ENCODE peak calls at places on chromosomes 7 and 10, in eight cellular contexts. W is fibroblast of lung, Z is upper lobe of right lung, D is cardiac muscle cell, B is endodermal cell, O is astrocyte, V is lung, F is left ventricle myocardium inferior. Y is an unnamed sample.

GRCh38 chr10:29618341-29619171 is 16.2 kb downstream of the SVIL start:
- DNase-seq in B (peak; percentile 70), Z (peak; percentile 91), D (no peak), F (peak; percentile 40), W (peak; percentile 29), V (peak; percentile 74), O (no peak), Y (no peak)

GRCh38 chr7:36659638-36660341 is 64.5 kb downstream of the AOAH start:
- DNase-seq in O (no peak), D (no peak), V (no peak), F (no peak), B (no peak), Z (no peak), W (no peak), Y (no peak)

GRCh38 chr10:94010886-94011285 is 17.2 kb downstream of the PLCE1 start:
- DNase-seq in F (no peak), V (no peak), B (no peak), W (no peak), O (no peak), D (no peak), Z (no peak), Y (no peak)

GRCh38 chr10:5776881-5777197 is 36.4 kb downstream of the GDI2 start:
- DNase-seq in Z (no peak), D (no peak), W (peak; percentile 59), V (no peak), F (no peak), B (no peak), O (peak; percentile 78), Y (no peak)

GRCh38 chr7:96449094-96449493 is 127.2 kb upstream of the SLC25A13 start:
- DNase-seq in D (no peak), V (no peak), F (no peak), O (no peak), B (peak; percentile 59), W (no peak), Z (no peak), Y (no peak)

GRCh38 chr7:95104739-95105138 is 197.3 kb downstream of the PPP1R9A start:
- DNase-seq in B (no peak), W (no peak), V (no peak), F (no peak), Z (no peak), O (peak; percentile 38), D (no peak), Y (no peak)

GRCh38 chr7:132347858-132348257 is 228.4 kb downstream of the PLXNA4 start:
- DNase-seq in B (peak; percentile 51), V (no peak), Z (no peak), O (no peak), W (no peak), D (no peak), F (no peak), Y (no peak)

GRCh38 chr10:116316533-116316932 is 7.7 kb upstream of the CCDC172 start:
- DNase-seq in V (no peak), B (no peak), F (no peak), D (no peak), O (peak; percentile 49), Z (no peak), W (no peak), Y (no peak)

GRCh38 chr10:99370993-99371392 is 41.8 kb downstream of the CNNM1 start:
- DNase-seq in D (peak; percentile 71), W (no peak), V (no peak), O (peak; percentile 7), B (no peak), F (no peak), Z (no peak), Y (peak; percentile 41)

DNA sequence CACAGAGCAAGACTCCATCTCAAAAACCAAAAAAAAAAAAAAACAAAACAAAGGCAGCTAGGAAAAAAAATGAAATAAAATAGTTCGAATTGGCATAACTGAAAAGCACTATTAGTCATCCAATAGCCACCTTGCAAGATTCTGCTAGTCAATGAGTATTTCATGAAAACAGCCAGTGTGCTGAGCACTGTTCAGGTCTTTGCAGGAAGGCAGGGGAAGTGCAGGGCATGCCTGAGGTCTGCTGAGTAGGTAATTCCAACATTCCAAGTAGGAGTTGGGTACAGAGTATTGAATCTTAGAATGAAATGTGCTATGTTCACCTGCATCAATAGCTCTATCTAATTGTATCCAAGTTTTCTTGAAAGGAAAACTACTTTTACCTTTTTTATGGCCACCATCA is 22.9 kb downstream of the ABRAXAS2 start:
- DNase-seq in B (no peak), V (no peak), F (no peak), W (no peak), D (no peak), Z (no peak), O (no peak), Y (no peak)
- H3K36me3 ChIP-seq in B (peaks cover 47% of the 10 kb centered on the region), V (peaks cover 16% of the 10 kb centered on the region), F (peaks cover 51% of the 10 kb centered on the region), W (peaks cover 2% of the 10 kb centered on the region), D (peaks cover 24% of the 10 kb centered on the region), Z (peaks cover 63% of the 10 kb centered on the region), O (peaks cover 25% of the 10 kb centered on the region), Y (no peaks in the 10 kb centered on the region)

GRCh38 chr7:106067678-106068077 is 44.4 kb downstream of the SYPL1 start:
- DNase-seq in O (no peak), V (no peak), F (no peak), Z (no peak), W (no peak), D (no peak), B (no peak), Y (no peak)
- H3K4me1 ChIP-seq in O (peaks cover 26% of the 10 kb centered on the region), V (peaks cover 12% of the 10 kb centered on the region), F (peaks cover 79% of the 10 kb centered on the region), Z (peaks cover 54% of the 10 kb centered on the region), W (peaks cover 8% of the 10 kb centered on the region), D (peaks cover 12% of the 10 kb centered on the region), B (peaks cover 7% of the 10 kb centered on the region), Y (peaks cover 26% of the 10 kb centered on the region)

GRCh38 chr7:44573464-44574285 is at the start of gene DDX56:
- DNase-seq in F (peak; percentile 93), V (peak; percentile 96), W (peak; percentile 94), O (peak; percentile 85), B (peak; percentile 98), Z (peak; percentile 98), D (peak; percentile 98), Y (peak; percentile 97)

GRCh38 chr7:44569958-44570357 is 3.8 kb downstream of the DDX56 start:
- DNase-seq in Z (no peak), O (no peak), B (peak; percentile 20), V (no peak), F (no peak), W (no peak), D (no peak), Y (no peak)

GRCh38 chr7:44574286-44574872 is 671 bp upstream of the DDX56 start:
- DNase-seq in W (no peak), Z (no peak), D (no peak), B (no peak), F (no peak), V (no peak), O (no peak), Y (no peak)

GRCh38 chr7:44575054-44575453 is 1.3 kb upstream of the DDX56 start:
- DNase-seq in F (no peak), B (no peak), W (no peak), O (no peak), D (no peak), V (no peak), Z (no peak), Y (no peak)

DNA sequence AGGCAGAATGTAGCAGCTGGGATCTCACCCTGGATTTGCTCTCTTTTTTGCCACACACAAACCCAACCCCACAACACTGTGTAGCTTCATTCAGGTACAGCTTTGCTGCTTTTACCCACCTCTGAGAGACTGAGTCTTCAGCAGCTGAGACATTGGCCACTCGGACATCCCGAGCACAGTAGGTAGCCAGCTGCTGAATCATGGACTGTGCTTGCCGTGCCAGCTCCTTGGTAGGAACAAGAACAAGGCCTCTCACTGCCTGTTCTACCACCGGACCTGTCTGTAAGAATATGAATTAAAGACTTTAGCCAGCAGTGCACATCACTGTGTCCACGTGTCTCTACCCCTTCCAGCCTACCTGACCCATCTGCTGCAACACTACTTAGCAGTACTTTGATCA is 937 bp downstream of the DDX56 start:
- DNase-seq in B (peak; percentile 32), F (no peak), W (no peak), Z (no peak), V (no peak), D (no peak), O (no peak), Y (no peak)
- H3K36me3 ChIP-seq in B (peaks cover 57% of the 10 kb centered on the region), F (peaks cover 53% of the 10 kb centered on the region), W (peaks cover 40% of the 10 kb centered on the region), Z (peaks cover 64% of the 10 kb centered on the region), V (peaks cover 40% of the 10 kb centered on the region), D (peaks cover 53% of the 10 kb centered on the region), O (peaks cover 55% of the 10 kb centered on the region), Y (no peaks in the 10 kb centered on the region)

GRCh38 chr7:105674200-105675030 is 93.1 kb upstream of the EFCAB10 start:
- DNase-seq in W (no peak), B (peak; percentile 49), F (no peak), O (no peak), Z (no peak), D (no peak), V (no peak), Y (no peak)
- H3K4me1 ChIP-seq in W (peaks cover 6% of the 10 kb centered on the region), B (peaks cover 17% of the 10 kb centered on the region), F (peaks cover 70% of the 10 kb centered on the region), O (no peaks in the 10 kb centered on the region), Z (peaks cover 47% of the 10 kb centered on the region), D (peaks cover 18% of the 10 kb centered on the region), V (no peaks in the 10 kb centered on the region), Y (peaks cover 5% of the 10 kb centered on the region)

GRCh38 chr7:117715784-117716445 is 157.3 kb downstream of the CTTNBP2 start:
- DNase-seq in O (peak; percentile 32), B (peak; percentile 75), V (peak; percentile 41), F (no peak), Z (no peak), D (peak; percentile 68), W (peak; percentile 76), Y (peak; percentile 60)

GRCh38 chr7:117716707-117717294 is 156.4 kb downstream of the CTTNBP2 start:
- DNase-seq in B (no peak), V (no peak), D (no peak), Z (no peak), F (no peak), W (no peak), O (no peak), Y (no peak)

GRCh38 chr7:117719377-117719776 is 153.9 kb downstream of the CTTNBP2 start:
- DNase-seq in V (no peak), D (no peak), F (no peak), W (no peak), O (no peak), Z (no peak), B (no peak), Y (no peak)

GRCh38 chr7:117718116-117718515 is 155.1 kb downstream of the CTTNBP2 start:
- DNase-seq in B (no peak), O (no peak), D (no peak), F (no peak), Z (no peak), W (no peak), V (no peak), Y (no peak)

GRCh38 chr7:117717341-117717740 is 155.9 kb downstream of the CTTNBP2 start:
- DNase-seq in D (no peak), O (no peak), Z (no peak), V (no peak), F (no peak), W (peak; percentile 32), B (no peak), Y (no peak)
- H3K36me3 ChIP-seq in D (peaks cover 30% of the 10 kb centered on the region), O (no peaks in the 10 kb centered on the region), Z (no peaks in the 10 kb centered on the region), V (no peaks in the 10 kb centered on the region), F (no peaks in the 10 kb centered on the region), W (no peaks in the 10 kb centered on the region), B (no peaks in the 10 kb centered on the region), Y (no peaks in the 10 kb centered on the region)

DNA sequence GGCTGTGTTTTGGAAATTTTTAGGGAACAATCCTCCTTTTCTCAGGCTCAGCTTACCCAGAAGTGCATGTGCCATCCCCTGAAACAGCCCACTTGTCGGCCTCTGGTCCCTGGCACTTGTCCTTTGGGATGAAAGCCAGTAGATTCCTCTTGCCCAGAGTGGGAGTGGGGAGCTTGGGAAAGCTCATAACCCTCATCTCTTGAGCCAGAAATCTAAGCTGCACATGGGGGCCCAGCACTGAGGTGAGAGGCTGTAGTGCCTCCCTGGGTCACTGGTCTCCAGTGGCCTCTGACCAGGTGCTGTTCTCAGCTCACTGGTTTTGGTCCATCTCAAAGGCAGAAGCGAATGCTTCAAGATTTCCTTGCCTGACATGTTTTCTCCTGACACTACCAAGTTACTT is 150.3 kb downstream of the RNF216 start:
- DNase-seq in F (no peak), D (no peak), B (no peak), Z (no peak), V (no peak), W (no peak), O (no peak), Y (no peak)
- H3K4me1 ChIP-seq in F (peaks cover 55% of the 10 kb centered on the region), D (peaks cover 22% of the 10 kb centered on the region), B (peaks cover 24% of the 10 kb centered on the region), Z (peaks cover 34% of the 10 kb centered on the region), V (peaks cover 13% of the 10 kb centered on the region), W (peaks cover 44% of the 10 kb centered on the region), O (peaks cover 53% of the 10 kb centered on the region), Y (peaks cover 44% of the 10 kb centered on the region)

Y was measured in testis.